ENCODE peak calls at places on chromosomes 12 and 14, in seven cellular contexts. One of them, this sample, is unnamed.

GRCh38 chr12:76548222-76548837 is 11.2 kb downstream of the OSBPL8 start:
- DNase-seq in GM13977: no peak
- DNase-seq in brain microvascular endothelial cell: no peak
- DNase-seq in suprapubic skin: no peak
- DNase-seq in type B pancreatic cell: no peak
- DNase-seq in ovary: no peak
- DNase-seq in kidney: no peak
- DNase-seq in this sample: no peak

GRCh38 chr14:65751510-65751909 is 339.0 kb downstream of the FUT8 start:
- DNase-seq in type B pancreatic cell: no peak
- DNase-seq in brain microvascular endothelial cell: no peak
- DNase-seq in GM13977: no peak
- DNase-seq in kidney: no peak
- DNase-seq in suprapubic skin: no peak
- DNase-seq in ovary: no peak
- DNase-seq in this sample: no peak

GRCh38 chr14:103074699-103075341 is 9.2 kb upstream of the LBHD2 start:
- DNase-seq in brain microvascular endothelial cell: no peak
- DNase-seq in kidney: peak; percentile 96
- DNase-seq in GM13977: no peak
- DNase-seq in type B pancreatic cell: no peak
- DNase-seq in ovary: peak; percentile 63
- DNase-seq in suprapubic skin: peak; percentile 90
- DNase-seq in this sample: no peak

GRCh38 chr12:1456885-1457284 is 137.5 kb downstream of the FBXL14 start:
- DNase-seq in suprapubic skin: no peak
- DNase-seq in kidney: no peak
- DNase-seq in brain microvascular endothelial cell: no peak
- DNase-seq in ovary: no peak
- DNase-seq in type B pancreatic cell: no peak
- DNase-seq in GM13977: no peak
- DNase-seq in this sample: no peak

GRCh38 chr12:267581-268482 is 5.2 kb upstream of the SLC6A13 start:
- DNase-seq in GM13977: no peak
- DNase-seq in type B pancreatic cell: no peak
- DNase-seq in kidney: no peak
- DNase-seq in suprapubic skin: no peak
- DNase-seq in ovary: no peak
- DNase-seq in brain microvascular endothelial cell: peak; percentile 9
- DNase-seq in this sample: no peak

GRCh38 chr12:4320859-4321701 is at the start of gene TIGAR:
- DNase-seq in type B pancreatic cell: peak; percentile 97
- DNase-seq in GM13977: peak; percentile 99
- DNase-seq in suprapubic skin: peak; percentile 95
- DNase-seq in brain microvascular endothelial cell: peak; percentile 84
- DNase-seq in kidney: peak; percentile 98
- DNase-seq in ovary: peak; percentile 89
- DNase-seq in this sample: peak; percentile 97

GRCh38 chr12:1117970-1118563 is 127.0 kb downstream of the ERC1 start:
- DNase-seq in suprapubic skin: peak; percentile 85
- DNase-seq in kidney: no peak
- DNase-seq in brain microvascular endothelial cell: peak; percentile 75
- DNase-seq in GM13977: peak; percentile 23
- DNase-seq in ovary: peak; percentile 65
- DNase-seq in type B pancreatic cell: peak; percentile 73
- DNase-seq in this sample: peak; percentile 76

GRCh38 chr12:73547421-73547820 is 990.2 kb upstream of the ATXN7L3B start:
- DNase-seq in kidney: no peak
- DNase-seq in GM13977: no peak
- DNase-seq in type B pancreatic cell: no peak
- DNase-seq in suprapubic skin: no peak
- DNase-seq in brain microvascular endothelial cell: no peak
- DNase-seq in ovary: no peak
- DNase-seq in this sample: no peak

GRCh38 chr12:19671695-19672094 is 232.4 kb downstream of the AEBP2 start:
- DNase-seq in type B pancreatic cell: no peak
- DNase-seq in GM13977: no peak
- DNase-seq in kidney: no peak
- DNase-seq in brain microvascular endothelial cell: no peak
- DNase-seq in ovary: no peak
- DNase-seq in suprapubic skin: no peak
- DNase-seq in this sample: no peak

GRCh38 chr12:57146092-57146491 is 1.3 kb downstream of the LRP1-AS start:
- DNase-seq in ovary: no peak
- DNase-seq in suprapubic skin: no peak
- DNase-seq in brain microvascular endothelial cell: no peak
- DNase-seq in kidney: no peak
- DNase-seq in GM13977: no peak
- DNase-seq in type B pancreatic cell: no peak
- DNase-seq in this sample: no peak

GRCh38 chr12:57146925-57147640 is at the start of gene LRP1-AS:
- DNase-seq in ovary: no peak
- DNase-seq in brain microvascular endothelial cell: no peak
- DNase-seq in suprapubic skin: no peak
- DNase-seq in kidney: no peak
- DNase-seq in type B pancreatic cell: no peak
- DNase-seq in GM13977: no peak
- DNase-seq in this sample: no peak

GRCh38 chr12:57143454-57143853 is 4.0 kb downstream of the LRP1-AS start:
- DNase-seq in type B pancreatic cell: no peak
- DNase-seq in ovary: no peak
- DNase-seq in brain microvascular endothelial cell: no peak
- DNase-seq in suprapubic skin: no peak
- DNase-seq in GM13977: no peak
- DNase-seq in kidney: no peak
- DNase-seq in this sample: no peak

GRCh38 chr12:57147641-57147944 is 174 bp upstream of the LRP1-AS start:
- DNase-seq in ovary: no peak
- DNase-seq in type B pancreatic cell: no peak
- DNase-seq in kidney: no peak
- DNase-seq in GM13977: no peak
- DNase-seq in brain microvascular endothelial cell: peak; percentile 32
- DNase-seq in suprapubic skin: no peak
- DNase-seq in this sample: no peak

DNA sequence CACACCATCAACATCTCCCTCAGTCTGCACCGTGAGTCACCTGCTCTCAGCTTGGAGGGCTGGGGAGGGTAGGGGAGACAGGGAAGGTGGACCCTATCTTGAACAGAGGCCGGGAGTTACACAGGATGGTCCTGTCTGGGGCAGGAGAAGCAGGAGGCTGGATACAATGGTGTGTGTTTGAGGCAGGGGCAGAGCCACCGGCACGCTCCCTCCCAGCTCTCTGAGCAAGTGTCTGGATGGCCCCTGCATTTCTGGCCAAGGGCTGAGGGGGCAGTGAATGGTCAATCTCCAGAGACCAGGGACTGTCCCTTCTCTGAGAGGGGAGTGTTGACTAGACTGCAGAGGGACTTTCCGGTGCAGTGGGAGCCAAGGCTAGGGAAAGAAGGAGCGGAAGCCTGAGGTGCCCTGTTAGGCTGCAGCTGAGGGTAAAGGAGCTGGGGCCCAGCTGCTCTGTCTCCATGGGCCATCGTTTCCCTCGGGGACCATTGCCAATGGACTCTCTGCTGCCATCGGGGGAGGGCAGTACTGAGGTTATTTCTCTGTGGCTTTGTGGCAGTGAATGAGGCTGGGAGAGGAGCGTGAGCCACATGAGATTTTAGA is 1.9 kb downstream of the LRP1-AS start:
- DNase-seq in ovary: no peak
- DNase-seq in brain microvascular endothelial cell: no peak
- DNase-seq in kidney: no peak
- DNase-seq in GM13977: no peak
- DNase-seq in suprapubic skin: no peak
- DNase-seq in type B pancreatic cell: no peak
- DNase-seq in this sample: no peak
- TF ChIP-seq CTCF in ovary: no peak
- TF ChIP-seq CTCF in brain microvascular endothelial cell: no peak
- TF ChIP-seq CTCF in kidney: no peak
- TF ChIP-seq CTCF in GM13977: no peak
- TF ChIP-seq CTCF in suprapubic skin: no peak
- TF ChIP-seq CTCF in type B pancreatic cell: no peak
- TF ChIP-seq CTCF in this sample: no peak

DNA sequence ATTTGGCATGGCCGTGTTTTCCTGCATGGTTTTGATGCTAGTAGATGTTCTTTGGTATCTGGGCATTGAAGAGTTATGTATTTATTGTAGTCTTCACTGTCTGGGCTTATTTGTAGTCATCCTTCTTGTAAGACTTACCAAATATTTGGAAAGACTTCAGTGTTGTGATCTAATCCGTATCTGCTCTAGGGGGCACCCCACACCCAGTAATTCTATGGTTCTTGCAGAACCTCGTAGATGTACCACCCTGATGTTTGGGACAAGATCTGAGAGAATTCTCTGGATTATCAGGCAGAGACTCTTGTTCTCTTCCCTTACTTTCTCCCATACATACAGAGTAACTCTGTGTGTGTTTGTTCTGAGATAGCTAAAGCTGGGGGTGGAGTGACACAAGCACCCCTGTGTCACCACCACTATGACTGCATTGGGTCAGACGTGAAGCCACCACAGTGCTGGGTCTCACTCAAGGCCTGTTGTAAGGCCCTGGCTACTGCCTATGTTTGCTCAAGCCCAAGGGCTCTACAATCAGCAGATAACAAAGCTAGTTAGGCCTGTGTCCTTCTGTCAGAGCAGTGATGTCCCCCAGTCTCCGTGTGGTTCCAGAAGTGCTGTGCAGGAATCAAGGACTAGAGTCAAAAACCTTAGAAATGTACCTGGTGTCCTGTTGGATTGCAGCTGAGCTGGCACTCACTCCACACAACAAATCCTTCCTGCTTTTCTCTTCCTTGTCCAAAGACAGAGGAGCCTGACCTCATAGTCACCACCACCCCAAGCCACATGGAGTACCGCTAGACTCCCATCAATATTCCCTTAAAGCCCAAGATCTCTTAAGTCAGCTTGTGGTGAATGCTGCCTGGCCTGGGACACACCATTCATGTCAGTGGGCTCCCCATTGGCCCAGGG is 9.5 kb downstream of the RDH16 start:
- DNase-seq in GM13977: no peak
- DNase-seq in kidney: no peak
- DNase-seq in suprapubic skin: no peak
- DNase-seq in brain microvascular endothelial cell: no peak
- DNase-seq in ovary: no peak
- DNase-seq in type B pancreatic cell: no peak
- DNase-seq in this sample: no peak
- TF ChIP-seq CTCF in GM13977: peak; percentile 15
- TF ChIP-seq CTCF in kidney: no peak
- TF ChIP-seq CTCF in suprapubic skin: no peak
- TF ChIP-seq CTCF in brain microvascular endothelial cell: no peak
- TF ChIP-seq CTCF in ovary: no peak
- TF ChIP-seq CTCF in type B pancreatic cell: no peak
- TF ChIP-seq CTCF in this sample: no peak

DNA sequence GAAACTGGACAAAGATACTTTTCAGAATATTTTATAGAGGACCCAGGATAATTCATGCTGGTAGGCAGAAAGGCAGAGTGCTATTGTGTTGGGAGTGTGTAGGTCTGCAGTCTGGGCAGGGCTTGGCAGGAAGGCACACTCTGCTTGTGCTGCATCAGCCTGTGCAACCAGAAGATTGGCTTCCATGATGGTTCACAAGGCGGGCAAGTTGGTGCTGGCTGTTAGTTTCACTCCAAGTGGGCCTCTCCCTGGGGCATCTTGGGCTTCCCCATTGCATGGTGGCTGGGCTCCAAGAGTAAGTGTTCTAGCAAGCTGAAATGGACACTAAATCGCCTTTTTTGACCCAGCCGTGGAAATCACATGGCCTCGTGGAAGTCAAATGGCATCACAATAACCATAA is 1.8 kb upstream of the UBE2N start:
- DNase-seq in GM13977: no peak
- DNase-seq in type B pancreatic cell: no peak
- DNase-seq in kidney: no peak
- DNase-seq in suprapubic skin: no peak
- DNase-seq in ovary: peak; percentile 22
- DNase-seq in brain microvascular endothelial cell: no peak
- DNase-seq in this sample: no peak
- TF ChIP-seq CTCF in GM13977: no peak
- TF ChIP-seq CTCF in type B pancreatic cell: no peak
- TF ChIP-seq CTCF in kidney: no peak
- TF ChIP-seq CTCF in suprapubic skin: no peak
- TF ChIP-seq CTCF in ovary: no peak
- TF ChIP-seq CTCF in brain microvascular endothelial cell: no peak
- TF ChIP-seq CTCF in this sample: no peak

GRCh38 chr14:81618695-81619094 is 85.0 kb upstream of the SEL1L start:
- DNase-seq in type B pancreatic cell: no peak
- DNase-seq in suprapubic skin: no peak
- DNase-seq in ovary: no peak
- DNase-seq in brain microvascular endothelial cell: no peak
- DNase-seq in GM13977: no peak
- DNase-seq in kidney: no peak
- DNase-seq in this sample: no peak

DNA sequence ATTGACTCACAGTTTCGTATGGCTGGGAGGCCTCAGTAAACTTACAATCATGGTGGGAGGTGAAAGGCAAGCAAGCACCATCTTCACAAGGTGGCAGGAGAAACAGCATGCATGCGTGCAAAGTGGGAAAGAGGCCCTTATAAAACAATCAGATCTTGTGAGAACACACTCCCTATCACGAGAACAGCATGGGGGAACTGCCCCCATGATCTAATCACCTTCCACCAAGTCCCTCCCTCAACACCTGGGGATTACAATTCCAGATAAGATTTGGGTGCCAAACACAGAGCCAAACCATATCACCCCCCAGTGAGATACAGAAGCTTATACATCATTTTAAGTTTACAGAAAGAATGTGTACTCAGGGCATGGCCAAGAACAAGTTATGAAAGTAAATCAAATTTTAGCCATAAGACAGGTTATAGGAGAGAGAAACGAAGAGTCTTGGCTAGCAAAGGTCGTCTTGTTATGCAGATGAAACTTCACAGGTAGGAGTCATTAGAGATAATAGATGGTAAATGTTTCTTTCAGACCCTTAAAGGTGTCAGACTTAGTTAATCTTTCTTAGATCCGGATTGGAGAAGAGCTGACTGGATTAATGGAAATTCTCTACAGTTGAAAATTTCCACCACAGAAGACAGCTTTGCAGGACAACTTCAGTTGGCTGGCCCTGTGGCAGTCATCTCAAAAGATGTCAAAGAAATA is 79.8 kb upstream of the SEL1L start:
- DNase-seq in suprapubic skin: no peak
- DNase-seq in type B pancreatic cell: no peak
- DNase-seq in GM13977: no peak
- DNase-seq in ovary: no peak
- DNase-seq in brain microvascular endothelial cell: no peak
- DNase-seq in kidney: no peak
- DNase-seq in this sample: no peak
- TF ChIP-seq CTCF in suprapubic skin: no peak
- TF ChIP-seq CTCF in type B pancreatic cell: no peak
- TF ChIP-seq CTCF in GM13977: no peak
- TF ChIP-seq CTCF in ovary: no peak
- TF ChIP-seq CTCF in brain microvascular endothelial cell: no peak
- TF ChIP-seq CTCF in kidney: no peak
- TF ChIP-seq CTCF in this sample: no peak

GRCh38 chr12:88946377-88946997 is 366.2 kb upstream of the KITLG start:
- DNase-seq in suprapubic skin: no peak
- DNase-seq in kidney: no peak
- DNase-seq in ovary: no peak
- DNase-seq in brain microvascular endothelial cell: peak; percentile 41
- DNase-seq in GM13977: no peak
- DNase-seq in type B pancreatic cell: no peak
- DNase-seq in this sample: no peak
- TF ChIP-seq CTCF in suprapubic skin: no peak
- TF ChIP-seq CTCF in kidney: no peak
- TF ChIP-seq CTCF in ovary: no peak
- TF ChIP-seq CTCF in brain microvascular endothelial cell: peak; percentile 1
- TF ChIP-seq CTCF in GM13977: no peak
- TF ChIP-seq CTCF in type B pancreatic cell: no peak
- TF ChIP-seq CTCF in this sample: no peak

GRCh38 chr12:57751788-57752667 is at the start of gene CDK4:
- DNase-seq in type B pancreatic cell: peak; percentile 99
- DNase-seq in suprapubic skin: peak; percentile 100
- DNase-seq in brain microvascular endothelial cell: peak; percentile 100
- DNase-seq in GM13977: peak; percentile 98
- DNase-seq in ovary: peak; percentile 99
- DNase-seq in kidney: peak; percentile 100
- DNase-seq in this sample: peak; percentile 99
- TF ChIP-seq CTCF in type B pancreatic cell: no peak
- TF ChIP-seq CTCF in suprapubic skin: no peak
- TF ChIP-seq CTCF in brain microvascular endothelial cell: no peak
- TF ChIP-seq CTCF in GM13977: no peak
- TF ChIP-seq CTCF in ovary: peak; percentile 10
- TF ChIP-seq CTCF in kidney: no peak
- TF ChIP-seq CTCF in this sample: no peak